ENCODE peak calls at places on chromosomes 12 and 14, in four cellular contexts. W is Karpas-422; R is astrocyte of the cerebellum; U is effector memory CD4-positive, alpha-beta T cell. A is an unnamed sample.

GRCh38 chr14:92900660-92901059 is 22.3 kb upstream of the CHGA start:
- DNase-seq in W (no peak), R (no peak), U (no peak), A (no peak)

GRCh38 chr14:56666716-56667115 is 87.1 kb downstream of the TMEM260 start:
- DNase-seq in W (no peak), R (peak), U (no peak), A (no peak)

GRCh38 chr14:104786091-104786586 is 9.4 kb downstream of the AKT1 start:
- DNase-seq in W (no peak), R (no peak), U (no peak), A (no peak)

GRCh38 chr12:50271724-50272247 is 11.5 kb downstream of the LIMA1 start:
- DNase-seq in W (no peak), R (no peak), U (no peak), A (no peak)

GRCh38 chr12:13343380-13343779 is 146.9 kb downstream of the EMP1 start:
- DNase-seq in W (no peak), R (no peak), U (no peak), A (no peak)

GRCh38 chr12:128801879-128802391 is 21.8 kb downstream of the SLC15A4 start:
- DNase-seq in W (no peak), R (peak), U (no peak), A (no peak)

GRCh38 chr14:50821471-50822464 is 9.2 kb downstream of the NIN start:
- DNase-seq in W (peak), R (no peak), U (peak), A (peak)

GRCh38 chr12:117020536-117021220 is 78.5 kb downstream of the TESC start:
- DNase-seq in W (no peak), R (no peak), U (no peak), A (peak)

GRCh38 chr12:8697120-8697475 is 693 bp upstream of the RIMKLB start:
- DNase-seq in W (no peak), R (no peak), U (no peak), A (no peak)

GRCh38 chr14:102988054-102988453 is 65.6 kb downstream of the AMN start:
- DNase-seq in W (no peak), R (no peak), U (no peak), A (no peak)

GRCh38 chr14:30656190-30656632 is 34.1 kb downstream of the SCFD1 start:
- DNase-seq in W (peak), R (no peak), U (no peak), A (no peak)

GRCh38 chr12:50574621-50575348 is 70.0 kb downstream of the DIP2B start:
- DNase-seq in W (no peak), R (no peak), U (no peak), A (no peak)

GRCh38 chr12:65778268-65779090 is 45.8 kb upstream of the HMGA2 start:
- DNase-seq in W (no peak), R (peak), U (no peak), A (no peak)

GRCh38 chr12:106962291-106962690 is 6.6 kb downstream of the TMEM263 start:
- DNase-seq in W (no peak), R (no peak), U (no peak), A (no peak)

GRCh38 chr14:93975791-93976476 is 436 bp downstream of the ASB2 start:
- DNase-seq in W (peak), R (no peak), U (no peak), A (no peak)

GRCh38 chr12:47078733-47079364 is 572 bp upstream of the PCED1B start:
- DNase-seq in W (no peak), R (no peak), U (no peak), A (no peak)

GRCh38 chr12:27331927-27332324 is 710 bp upstream of the BMAL2 start:
- DNase-seq in W (no peak), R (no peak), U (no peak), A (no peak)

GRCh38 chr12:27333311-27334009 is 824 bp downstream of the BMAL2 start:
- DNase-seq in W (no peak), R (no peak), U (no peak), A (no peak)

GRCh38 chr12:27332407-27333310 is at the start of gene BMAL2:
- DNase-seq in W (no peak), R (no peak), U (no peak), A (no peak)

GRCh38 chr12:27330846-27331245 is 1.8 kb upstream of the BMAL2 start:
- DNase-seq in W (no peak), R (no peak), U (no peak), A (no peak)

GRCh38 chr12:27331299-27331926 is 1.2 kb upstream of the BMAL2 start:
- DNase-seq in W (no peak), R (peak), U (no peak), A (no peak)
- H3K4me3 ChIP-seq in W (no peak), R (no peak), U (no peak), A (no peak)

GRCh38 chr12:42126963-42127362 is 17.7 kb downstream of the GXYLT1 start:
- DNase-seq in W (no peak), R (no peak), U (no peak), A (no peak)

GRCh38 chr12:42128327-42128726 is 16.3 kb downstream of the GXYLT1 start:
- DNase-seq in W (no peak), R (no peak), U (no peak), A (no peak)

GRCh38 chr12:42130670-42131402 is 13.8 kb downstream of the GXYLT1 start:
- DNase-seq in W (no peak), R (no peak), U (no peak), A (no peak)

GRCh38 chr12:42128888-42129287 is 15.8 kb downstream of the GXYLT1 start:
- DNase-seq in W (no peak), R (no peak), U (no peak), A (no peak)

GRCh38 chr12:42129595-42130204 is 15.0 kb downstream of the GXYLT1 start:
- DNase-seq in W (peak), R (peak), U (no peak), A (no peak)
- H3K4me3 ChIP-seq in W (no peak), R (no peak), U (no peak), A (no peak)

GRCh38 chr14:53108292-53108937 is 44.7 kb downstream of the DDHD1 start:
- DNase-seq in W (peak), R (no peak), U (no peak), A (no peak)
- H3K4me3 ChIP-seq in W (peak), R (no peak), U (peak), A (no peak)

DNA sequence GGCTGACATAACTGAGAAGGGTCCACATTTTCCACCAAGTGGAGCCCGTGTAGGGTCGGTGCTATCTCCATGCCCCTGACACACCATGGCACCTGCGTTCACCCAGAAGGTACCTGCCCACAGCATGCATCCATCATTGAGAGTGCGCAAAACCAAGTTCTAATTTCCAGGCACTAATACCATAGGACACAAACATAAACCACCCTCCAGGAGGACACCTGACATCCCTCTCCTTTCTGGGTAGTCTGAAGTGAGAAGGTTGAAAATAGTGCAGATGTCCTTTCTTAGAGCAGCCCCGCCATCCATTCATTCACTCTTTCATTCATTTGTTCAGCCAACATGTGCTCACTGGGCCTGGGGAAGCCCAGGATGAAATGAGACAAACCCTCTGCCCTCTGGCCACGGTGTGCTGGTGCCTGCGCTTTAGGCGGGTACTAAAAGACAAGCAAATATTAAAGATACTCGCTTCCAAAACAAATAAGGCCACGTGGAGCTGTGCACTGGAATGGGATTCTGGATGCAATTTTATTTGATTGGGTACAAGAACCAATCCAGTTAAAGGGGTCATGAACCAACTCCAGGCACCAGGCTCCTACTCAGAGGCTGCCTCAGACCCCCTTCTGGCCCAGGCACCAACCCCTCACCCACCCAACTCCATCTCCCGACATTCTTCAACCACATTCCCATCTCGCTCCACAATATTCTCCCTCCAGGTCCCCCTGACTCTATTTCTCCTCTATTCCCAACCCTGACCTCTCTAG is 1.2 kb downstream of the TTC7B start:
- DNase-seq in W (no peak), R (no peak), U (no peak), A (no peak)
- H3K4me3 ChIP-seq in W (no peak), R (peak), U (no peak), A (peak)

GRCh38 chr12:96570579-96570978 is 81.2 kb downstream of the CFAP54 start:
- DNase-seq in W (no peak), R (no peak), U (no peak), A (no peak)
- H3K4me3 ChIP-seq in W (no peak), R (no peak), U (no peak), A (no peak)